ENCODE peak calls at places on chromosomes 7 and 10, in nine cellular contexts. One of them, this sample, is unnamed.
A peak's percentile ranks its signal among the peaks of the same experiment; 100 is the strongest.

GRCh38 chr7:157873664-157874063 is 536.9 kb downstream of the DNAJB6 start:
- DNase-seq in amniotic epithelial cell: no peak
- DNase-seq in iPS DF 19.7: no peak
- DNase-seq in activated T-helper 9 cell treated with anti-CD3 and anti-CD28 coated beads, Interleukin-2, amount 50 U/mL, for 16 hours: no peak
- DNase-seq in NCI-H510A: no peak
- DNase-seq in NCI-H2171: no peak
- DNase-seq in K562: no peak
- DNase-seq in CD4-positive, alpha-beta T cell: no peak
- DNase-seq in fibroblast of the aortic adventitia: no peak
- DNase-seq in this sample: no peak

GRCh38 chr7:126589068-126589684 is 663.6 kb downstream of the GRM8 start:
- DNase-seq in iPS DF 19.7: no peak
- DNase-seq in K562: no peak
- DNase-seq in fibroblast of the aortic adventitia: no peak
- DNase-seq in amniotic epithelial cell: no peak
- DNase-seq in CD4-positive, alpha-beta T cell: no peak
- DNase-seq in NCI-H510A: no peak
- DNase-seq in activated T-helper 9 cell treated with anti-CD3 and anti-CD28 coated beads, Interleukin-2, amount 50 U/mL, for 16 hours: no peak
- DNase-seq in NCI-H2171: peak; percentile 76
- DNase-seq in this sample: no peak

GRCh38 chr7:30087371-30087770 is 47.4 kb upstream of the MTURN start:
- DNase-seq in iPS DF 19.7: no peak
- DNase-seq in fibroblast of the aortic adventitia: no peak
- DNase-seq in NCI-H2171: no peak
- DNase-seq in NCI-H510A: no peak
- DNase-seq in K562: no peak
- DNase-seq in amniotic epithelial cell: no peak
- DNase-seq in activated T-helper 9 cell treated with anti-CD3 and anti-CD28 coated beads, Interleukin-2, amount 50 U/mL, for 16 hours: no peak
- DNase-seq in CD4-positive, alpha-beta T cell: no peak
- DNase-seq in this sample: no peak

GRCh38 chr7:40972426-40972825 is 730.5 kb downstream of the INHBA start:
- DNase-seq in fibroblast of the aortic adventitia: no peak
- DNase-seq in CD4-positive, alpha-beta T cell: no peak
- DNase-seq in iPS DF 19.7: peak; percentile 72
- DNase-seq in NCI-H2171: no peak
- DNase-seq in K562: no peak
- DNase-seq in NCI-H510A: no peak
- DNase-seq in amniotic epithelial cell: peak; percentile 5
- DNase-seq in activated T-helper 9 cell treated with anti-CD3 and anti-CD28 coated beads, Interleukin-2, amount 50 U/mL, for 16 hours: no peak
- DNase-seq in this sample: no peak

GRCh38 chr10:59633063-59633462 is 76.6 kb downstream of the SLC16A9 start:
- DNase-seq in NCI-H2171: no peak
- DNase-seq in K562: no peak
- DNase-seq in iPS DF 19.7: no peak
- DNase-seq in fibroblast of the aortic adventitia: no peak
- DNase-seq in amniotic epithelial cell: no peak
- DNase-seq in activated T-helper 9 cell treated with anti-CD3 and anti-CD28 coated beads, Interleukin-2, amount 50 U/mL, for 16 hours: no peak
- DNase-seq in CD4-positive, alpha-beta T cell: no peak
- DNase-seq in NCI-H510A: no peak
- DNase-seq in this sample: no peak

GRCh38 chr10:119446441-119447277 is 95.9 kb downstream of the RGS10 start:
- DNase-seq in activated T-helper 9 cell treated with anti-CD3 and anti-CD28 coated beads, Interleukin-2, amount 50 U/mL, for 16 hours: no peak
- DNase-seq in CD4-positive, alpha-beta T cell: no peak
- DNase-seq in iPS DF 19.7: no peak
- DNase-seq in NCI-H2171: no peak
- DNase-seq in K562: no peak
- DNase-seq in NCI-H510A: no peak
- DNase-seq in fibroblast of the aortic adventitia: no peak
- DNase-seq in amniotic epithelial cell: no peak
- DNase-seq in this sample: no peak

GRCh38 chr10:28293238-28294168 is 9.4 kb downstream of the MPP7 start:
- DNase-seq in NCI-H2171: peak; percentile 51
- DNase-seq in CD4-positive, alpha-beta T cell: no peak
- DNase-seq in iPS DF 19.7: no peak
- DNase-seq in activated T-helper 9 cell treated with anti-CD3 and anti-CD28 coated beads, Interleukin-2, amount 50 U/mL, for 16 hours: no peak
- DNase-seq in K562: no peak
- DNase-seq in fibroblast of the aortic adventitia: peak; percentile 3
- DNase-seq in amniotic epithelial cell: peak; percentile 7
- DNase-seq in NCI-H510A: no peak
- DNase-seq in this sample: no peak

GRCh38 chr7:78326189-78326588 is 527.6 kb downstream of the PHTF2 start:
- DNase-seq in iPS DF 19.7: no peak
- DNase-seq in NCI-H510A: no peak
- DNase-seq in NCI-H2171: no peak
- DNase-seq in fibroblast of the aortic adventitia: peak; percentile 4
- DNase-seq in activated T-helper 9 cell treated with anti-CD3 and anti-CD28 coated beads, Interleukin-2, amount 50 U/mL, for 16 hours: no peak
- DNase-seq in amniotic epithelial cell: peak; percentile 88
- DNase-seq in CD4-positive, alpha-beta T cell: no peak
- DNase-seq in K562: no peak
- DNase-seq in this sample: no peak

GRCh38 chr10:11236234-11236633 is 218.6 kb downstream of the CELF2 start:
- DNase-seq in CD4-positive, alpha-beta T cell: peak; percentile 23
- DNase-seq in amniotic epithelial cell: no peak
- DNase-seq in K562: no peak
- DNase-seq in activated T-helper 9 cell treated with anti-CD3 and anti-CD28 coated beads, Interleukin-2, amount 50 U/mL, for 16 hours: peak; percentile 20
- DNase-seq in NCI-H2171: no peak
- DNase-seq in NCI-H510A: no peak
- DNase-seq in fibroblast of the aortic adventitia: no peak
- DNase-seq in iPS DF 19.7: no peak
- DNase-seq in this sample: no peak

GRCh38 chr10:56318816-56319215 is 42.2 kb downstream of the ZWINT start:
- DNase-seq in NCI-H2171: no peak
- DNase-seq in amniotic epithelial cell: no peak
- DNase-seq in activated T-helper 9 cell treated with anti-CD3 and anti-CD28 coated beads, Interleukin-2, amount 50 U/mL, for 16 hours: no peak
- DNase-seq in iPS DF 19.7: no peak
- DNase-seq in K562: no peak
- DNase-seq in fibroblast of the aortic adventitia: no peak
- DNase-seq in NCI-H510A: no peak
- DNase-seq in CD4-positive, alpha-beta T cell: no peak
- DNase-seq in this sample: no peak

GRCh38 chr7:108805808-108806397 is 236.2 kb downstream of the DNAJB9 start:
- DNase-seq in CD4-positive, alpha-beta T cell: no peak
- DNase-seq in NCI-H510A: no peak
- DNase-seq in fibroblast of the aortic adventitia: peak; percentile 62
- DNase-seq in NCI-H2171: peak; percentile 1
- DNase-seq in activated T-helper 9 cell treated with anti-CD3 and anti-CD28 coated beads, Interleukin-2, amount 50 U/mL, for 16 hours: no peak
- DNase-seq in amniotic epithelial cell: no peak
- DNase-seq in K562: peak; percentile 55
- DNase-seq in iPS DF 19.7: no peak
- DNase-seq in this sample: no peak

GRCh38 chr7:28900311-28900710 is 57.8 kb downstream of the TRIL start:
- DNase-seq in NCI-H510A: no peak
- DNase-seq in CD4-positive, alpha-beta T cell: no peak
- DNase-seq in amniotic epithelial cell: no peak
- DNase-seq in NCI-H2171: no peak
- DNase-seq in iPS DF 19.7: no peak
- DNase-seq in fibroblast of the aortic adventitia: no peak
- DNase-seq in K562: no peak
- DNase-seq in activated T-helper 9 cell treated with anti-CD3 and anti-CD28 coated beads, Interleukin-2, amount 50 U/mL, for 16 hours: no peak
- DNase-seq in this sample: no peak

GRCh38 chr7:78777844-78778243 is 675.6 kb downstream of the MAGI2 start:
- DNase-seq in K562: no peak
- DNase-seq in CD4-positive, alpha-beta T cell: no peak
- DNase-seq in activated T-helper 9 cell treated with anti-CD3 and anti-CD28 coated beads, Interleukin-2, amount 50 U/mL, for 16 hours: no peak
- DNase-seq in iPS DF 19.7: no peak
- DNase-seq in amniotic epithelial cell: no peak
- DNase-seq in fibroblast of the aortic adventitia: no peak
- DNase-seq in NCI-H510A: no peak
- DNase-seq in NCI-H2171: no peak
- DNase-seq in this sample: no peak

GRCh38 chr10:36358736-36359135 is 716.6 kb upstream of the FZD8 start:
- DNase-seq in fibroblast of the aortic adventitia: no peak
- DNase-seq in CD4-positive, alpha-beta T cell: no peak
- DNase-seq in NCI-H510A: no peak
- DNase-seq in NCI-H2171: no peak
- DNase-seq in amniotic epithelial cell: peak; percentile 56
- DNase-seq in activated T-helper 9 cell treated with anti-CD3 and anti-CD28 coated beads, Interleukin-2, amount 50 U/mL, for 16 hours: no peak
- DNase-seq in iPS DF 19.7: no peak
- DNase-seq in K562: no peak
- DNase-seq in this sample: no peak

GRCh38 chr7:99543916-99544315 is 8.0 kb downstream of the FAM200A start:
- DNase-seq in NCI-H510A: no peak
- DNase-seq in activated T-helper 9 cell treated with anti-CD3 and anti-CD28 coated beads, Interleukin-2, amount 50 U/mL, for 16 hours: no peak
- DNase-seq in K562: no peak
- DNase-seq in CD4-positive, alpha-beta T cell: no peak
- DNase-seq in NCI-H2171: no peak
- DNase-seq in iPS DF 19.7: no peak
- DNase-seq in amniotic epithelial cell: no peak
- DNase-seq in fibroblast of the aortic adventitia: no peak
- DNase-seq in this sample: no peak

GRCh38 chr10:99784025-99784730 is 1.7 kb downstream of the ABCC2 start:
- DNase-seq in NCI-H510A: no peak
- DNase-seq in K562: peak; percentile 10
- DNase-seq in NCI-H2171: no peak
- DNase-seq in fibroblast of the aortic adventitia: peak; percentile 90
- DNase-seq in CD4-positive, alpha-beta T cell: no peak
- DNase-seq in iPS DF 19.7: no peak
- DNase-seq in activated T-helper 9 cell treated with anti-CD3 and anti-CD28 coated beads, Interleukin-2, amount 50 U/mL, for 16 hours: no peak
- DNase-seq in amniotic epithelial cell: peak; percentile 64
- DNase-seq in this sample: no peak

GRCh38 chr10:79487296-79488194 is 24.8 kb upstream of the EIF5AL1 start:
- DNase-seq in iPS DF 19.7: peak; percentile 83
- DNase-seq in amniotic epithelial cell: peak; percentile 78
- DNase-seq in NCI-H2171: no peak
- DNase-seq in NCI-H510A: peak; percentile 75
- DNase-seq in K562: peak; percentile 84
- DNase-seq in CD4-positive, alpha-beta T cell: peak; percentile 10
- DNase-seq in activated T-helper 9 cell treated with anti-CD3 and anti-CD28 coated beads, Interleukin-2, amount 50 U/mL, for 16 hours: no peak
- DNase-seq in fibroblast of the aortic adventitia: peak; percentile 78
- DNase-seq in this sample: no peak

GRCh38 chr7:30040938-30041337 is 12.7 kb downstream of the PLEKHA8 start:
- DNase-seq in amniotic epithelial cell: no peak
- DNase-seq in fibroblast of the aortic adventitia: peak; percentile 47
- DNase-seq in NCI-H2171: no peak
- DNase-seq in CD4-positive, alpha-beta T cell: no peak
- DNase-seq in activated T-helper 9 cell treated with anti-CD3 and anti-CD28 coated beads, Interleukin-2, amount 50 U/mL, for 16 hours: no peak
- DNase-seq in NCI-H510A: no peak
- DNase-seq in iPS DF 19.7: no peak
- DNase-seq in K562: no peak
- DNase-seq in this sample: no peak

GRCh38 chr7:46565257-46565656 is 644.2 kb upstream of the IGFBP3 start:
- DNase-seq in NCI-H510A: no peak
- DNase-seq in activated T-helper 9 cell treated with anti-CD3 and anti-CD28 coated beads, Interleukin-2, amount 50 U/mL, for 16 hours: no peak
- DNase-seq in NCI-H2171: no peak
- DNase-seq in CD4-positive, alpha-beta T cell: no peak
- DNase-seq in fibroblast of the aortic adventitia: no peak
- DNase-seq in iPS DF 19.7: no peak
- DNase-seq in amniotic epithelial cell: no peak
- DNase-seq in K562: no peak
- DNase-seq in this sample: no peak

GRCh38 chr10:97999066-97999908 is 31.1 kb downstream of the CRTAC1 start:
- DNase-seq in activated T-helper 9 cell treated with anti-CD3 and anti-CD28 coated beads, Interleukin-2, amount 50 U/mL, for 16 hours: no peak
- DNase-seq in NCI-H510A: no peak
- DNase-seq in K562: no peak
- DNase-seq in fibroblast of the aortic adventitia: no peak
- DNase-seq in amniotic epithelial cell: no peak
- DNase-seq in iPS DF 19.7: no peak
- DNase-seq in NCI-H2171: no peak
- DNase-seq in CD4-positive, alpha-beta T cell: no peak
- DNase-seq in this sample: no peak

GRCh38 chr7:48090095-48090805 is 1.2 kb downstream of the UPP1 start:
- DNase-seq in NCI-H2171: no peak
- DNase-seq in CD4-positive, alpha-beta T cell: no peak
- DNase-seq in amniotic epithelial cell: peak; percentile 36
- DNase-seq in fibroblast of the aortic adventitia: peak; percentile 22
- DNase-seq in NCI-H510A: no peak
- DNase-seq in activated T-helper 9 cell treated with anti-CD3 and anti-CD28 coated beads, Interleukin-2, amount 50 U/mL, for 16 hours: no peak
- DNase-seq in iPS DF 19.7: no peak
- DNase-seq in K562: no peak
- DNase-seq in this sample: no peak

GRCh38 chr7:71303566-71303965 is 171.6 kb downstream of the GALNT17 start:
- DNase-seq in activated T-helper 9 cell treated with anti-CD3 and anti-CD28 coated beads, Interleukin-2, amount 50 U/mL, for 16 hours: no peak
- DNase-seq in iPS DF 19.7: no peak
- DNase-seq in NCI-H2171: no peak
- DNase-seq in K562: no peak
- DNase-seq in CD4-positive, alpha-beta T cell: no peak
- DNase-seq in fibroblast of the aortic adventitia: no peak
- DNase-seq in NCI-H510A: no peak
- DNase-seq in amniotic epithelial cell: no peak
- DNase-seq in this sample: no peak

GRCh38 chr10:110077436-110078120 is 69.8 kb downstream of the ADD3 start:
- DNase-seq in K562: no peak
- DNase-seq in NCI-H510A: no peak
- DNase-seq in amniotic epithelial cell: peak; percentile 43
- DNase-seq in fibroblast of the aortic adventitia: peak; percentile 84
- DNase-seq in CD4-positive, alpha-beta T cell: no peak
- DNase-seq in NCI-H2171: no peak
- DNase-seq in activated T-helper 9 cell treated with anti-CD3 and anti-CD28 coated beads, Interleukin-2, amount 50 U/mL, for 16 hours: no peak
- DNase-seq in iPS DF 19.7: no peak
- DNase-seq in this sample: no peak

GRCh38 chr7:137591444-137591843 is 247.9 kb upstream of the PTN start:
- DNase-seq in CD4-positive, alpha-beta T cell: no peak
- DNase-seq in iPS DF 19.7: no peak
- DNase-seq in amniotic epithelial cell: peak; percentile 77
- DNase-seq in NCI-H510A: no peak
- DNase-seq in K562: no peak
- DNase-seq in activated T-helper 9 cell treated with anti-CD3 and anti-CD28 coated beads, Interleukin-2, amount 50 U/mL, for 16 hours: no peak
- DNase-seq in fibroblast of the aortic adventitia: peak; percentile 69
- DNase-seq in NCI-H2171: no peak
- DNase-seq in this sample: no peak

GRCh38 chr10:43305881-43306280 is 39.0 kb upstream of the RASGEF1A start:
- DNase-seq in CD4-positive, alpha-beta T cell: no peak
- DNase-seq in K562: no peak
- DNase-seq in activated T-helper 9 cell treated with anti-CD3 and anti-CD28 coated beads, Interleukin-2, amount 50 U/mL, for 16 hours: no peak
- DNase-seq in amniotic epithelial cell: peak; percentile 27
- DNase-seq in NCI-H510A: no peak
- DNase-seq in NCI-H2171: no peak
- DNase-seq in fibroblast of the aortic adventitia: peak; percentile 50
- DNase-seq in iPS DF 19.7: no peak
- DNase-seq in this sample: no peak

GRCh38 chr10:10826125-10826524 is 191.5 kb upstream of the CELF2 start:
- DNase-seq in fibroblast of the aortic adventitia: peak; percentile 94
- DNase-seq in amniotic epithelial cell: peak; percentile 97
- DNase-seq in NCI-H510A: no peak
- DNase-seq in CD4-positive, alpha-beta T cell: no peak
- DNase-seq in iPS DF 19.7: no peak
- DNase-seq in K562: no peak
- DNase-seq in activated T-helper 9 cell treated with anti-CD3 and anti-CD28 coated beads, Interleukin-2, amount 50 U/mL, for 16 hours: no peak
- DNase-seq in NCI-H2171: no peak
- DNase-seq in this sample: no peak

GRCh38 chr7:101386558-101387199 is 24.0 kb downstream of the COL26A1 start:
- DNase-seq in fibroblast of the aortic adventitia: no peak
- DNase-seq in CD4-positive, alpha-beta T cell: no peak
- DNase-seq in K562: no peak
- DNase-seq in activated T-helper 9 cell treated with anti-CD3 and anti-CD28 coated beads, Interleukin-2, amount 50 U/mL, for 16 hours: no peak
- DNase-seq in NCI-H510A: no peak
- DNase-seq in iPS DF 19.7: no peak
- DNase-seq in NCI-H2171: peak; percentile 93
- DNase-seq in amniotic epithelial cell: no peak
- DNase-seq in this sample: no peak

GRCh38 chr7:151776876-151777510 is 99.9 kb downstream of the PRKAG2 start:
- DNase-seq in fibroblast of the aortic adventitia: no peak
- DNase-seq in CD4-positive, alpha-beta T cell: no peak
- DNase-seq in amniotic epithelial cell: no peak
- DNase-seq in NCI-H2171: no peak
- DNase-seq in NCI-H510A: no peak
- DNase-seq in activated T-helper 9 cell treated with anti-CD3 and anti-CD28 coated beads, Interleukin-2, amount 50 U/mL, for 16 hours: no peak
- DNase-seq in K562: no peak
- DNase-seq in iPS DF 19.7: no peak
- DNase-seq in this sample: no peak

GRCh38 chr10:71333154-71333887 is 14.3 kb downstream of the SLC29A3 start:
- DNase-seq in amniotic epithelial cell: no peak
- DNase-seq in CD4-positive, alpha-beta T cell: no peak
- DNase-seq in iPS DF 19.7: no peak
- DNase-seq in NCI-H510A: no peak
- DNase-seq in K562: no peak
- DNase-seq in activated T-helper 9 cell treated with anti-CD3 and anti-CD28 coated beads, Interleukin-2, amount 50 U/mL, for 16 hours: no peak
- DNase-seq in NCI-H2171: peak; percentile 72
- DNase-seq in fibroblast of the aortic adventitia: no peak
- DNase-seq in this sample: no peak

GRCh38 chr10:58512470-58513188 is at the start of gene BICC1:
- DNase-seq in fibroblast of the aortic adventitia: peak; percentile 64
- DNase-seq in activated T-helper 9 cell treated with anti-CD3 and anti-CD28 coated beads, Interleukin-2, amount 50 U/mL, for 16 hours: no peak
- DNase-seq in NCI-H510A: no peak
- DNase-seq in CD4-positive, alpha-beta T cell: no peak
- DNase-seq in iPS DF 19.7: no peak
- DNase-seq in NCI-H2171: peak; percentile 0
- DNase-seq in K562: no peak
- DNase-seq in amniotic epithelial cell: peak; percentile 16
- DNase-seq in this sample: no peak

GRCh38 chr10:31261502-31262311 is 57.3 kb upstream of the ZEB1 start:
- DNase-seq in amniotic epithelial cell: peak; percentile 88
- DNase-seq in CD4-positive, alpha-beta T cell: no peak
- DNase-seq in NCI-H2171: no peak
- DNase-seq in NCI-H510A: no peak
- DNase-seq in iPS DF 19.7: no peak
- DNase-seq in K562: no peak
- DNase-seq in fibroblast of the aortic adventitia: peak; percentile 88
- DNase-seq in activated T-helper 9 cell treated with anti-CD3 and anti-CD28 coated beads, Interleukin-2, amount 50 U/mL, for 16 hours: no peak
- DNase-seq in this sample: no peak

This sample was measured in coronary artery.